ENCODE peak calls at places on chromosomes 3 and 15, in five cellular contexts. E, M, S, Z and L are unnamed samples.

GRCh38 chr15:38474155-38474757 is 20.3 kb downstream of the FAM98B start:
- DNase-seq in E (no peak), M (peak), S (peak), Z (peak), L (no peak)

GRCh38 chr3:108488631-108489030 is 21.8 kb downstream of the MYH15 start:
- DNase-seq in E (no peak), M (peak), S (no peak), Z (no peak), L (no peak)

GRCh38 chr15:29182590-29182989 is 87.0 kb downstream of the NSMCE3 start:
- DNase-seq in E (no peak), M (no peak), S (no peak), Z (no peak), L (no peak)

GRCh38 chr15:79834496-79834895 is 62.3 kb downstream of the MTHFS start:
- DNase-seq in E (no peak), M (no peak), S (peak), Z (no peak), L (no peak)

GRCh38 chr3:38157117-38157516 is 8.2 kb upstream of the OXSR1 start:
- DNase-seq in E (no peak), M (no peak), S (no peak), Z (no peak), L (no peak)

GRCh38 chr15:96361309-96362000 is 31.0 kb downstream of the NR2F2 start:
- DNase-seq in E (no peak), M (no peak), S (no peak), Z (no peak), L (no peak)

GRCh38 chr3:52399593-52399992 is 45.3 kb downstream of the SEMA3G start:
- DNase-seq in E (no peak), M (no peak), S (no peak), Z (no peak), L (no peak)

GRCh38 chr3:117281371-117281770 is 571.8 kb downstream of the TUSC7 start:
- DNase-seq in E (no peak), M (no peak), S (no peak), Z (no peak), L (no peak)

GRCh38 chr3:13115991-13116390 is 42.8 kb upstream of the IQSEC1 start:
- DNase-seq in E (no peak), M (no peak), S (no peak), Z (no peak), L (no peak)

GRCh38 chr3:108441081-108441507 is 69.3 kb downstream of the MYH15 start:
- DNase-seq in E (no peak), M (no peak), S (no peak), Z (no peak), L (no peak)

GRCh38 chr3:133663569-133664313 is 2.0 kb upstream of the TOPBP1 start:
- DNase-seq in E (no peak), M (peak), S (no peak), Z (peak), L (no peak)

GRCh38 chr3:101124125-101124524 is 130.9 kb upstream of the ABI3BP start:
- DNase-seq in E (no peak), M (no peak), S (no peak), Z (no peak), L (no peak)

GRCh38 chr15:83323296-83323711 is 38.8 kb upstream of the BNC1 start:
- DNase-seq in E (no peak), M (no peak), S (no peak), Z (no peak), L (no peak)

GRCh38 chr3:155581579-155581978 is 163.3 kb downstream of the PLCH1 start:
- DNase-seq in E (no peak), M (no peak), S (no peak), Z (no peak), L (no peak)

GRCh38 chr15:47812436-47813109 is 95.3 kb downstream of the SEMA6D start:
- DNase-seq in E (no peak), M (no peak), S (no peak), Z (no peak), L (no peak)

GRCh38 chr3:161474139-161474538 is 22.5 kb upstream of the OTOL1 start:
- DNase-seq in E (no peak), M (no peak), S (no peak), Z (no peak), L (no peak)

GRCh38 chr3:141387446-141388030 is 19.2 kb downstream of the ZBTB38 start:
- DNase-seq in E (no peak), M (no peak), S (no peak), Z (no peak), L (no peak)

GRCh38 chr15:62241135-62241770 is 76.2 kb upstream of the C2CD4B start:
- DNase-seq in E (no peak), M (peak), S (no peak), Z (peak), L (no peak)

GRCh38 chr3:115040673-115041286 is 106.3 kb downstream of the ZBTB20 start:
- DNase-seq in E (no peak), M (peak), S (peak), Z (peak), L (peak)

GRCh38 chr15:62985768-62986167 is 56.8 kb upstream of the TPM1 start:
- DNase-seq in E (no peak), M (peak), S (no peak), Z (no peak), L (peak)

GRCh38 chr3:197753263-197753662 is 3.6 kb downstream of the FYTTD1 start:
- DNase-seq in E (no peak), M (no peak), S (no peak), Z (no peak), L (no peak)

GRCh38 chr3:25910997-25911396 is 121.1 kb downstream of the OXSM start:
- DNase-seq in E (no peak), M (peak), S (peak), Z (peak), L (no peak)

GRCh38 chr3:25916286-25916685 is 126.4 kb downstream of the OXSM start:
- DNase-seq in E (no peak), M (no peak), S (no peak), Z (no peak), L (no peak)

GRCh38 chr3:25911525-25912295 is 121.8 kb downstream of the OXSM start:
- DNase-seq in E (no peak), M (no peak), S (no peak), Z (no peak), L (no peak)

GRCh38 chr3:25913179-25913578 is 123.3 kb downstream of the OXSM start:
- DNase-seq in E (no peak), M (no peak), S (no peak), Z (no peak), L (no peak)

GRCh38 chr3:25915673-25916072 is 125.8 kb downstream of the OXSM start:
- DNase-seq in E (no peak), M (no peak), S (no peak), Z (no peak), L (no peak)
- TF ChIP-seq POLR2A in E (no peak), M (no peak), S (no peak), Z (no peak), L (no peak)

GRCh38 chr3:113273011-113273410 is 61.7 kb downstream of the BOC start:
- DNase-seq in E (no peak), M (no peak), S (no peak), Z (no peak), L (peak)

GRCh38 chr3:113275876-113276580 is 64.7 kb downstream of the BOC start:
- DNase-seq in E (no peak), M (peak), S (peak), Z (no peak), L (no peak)

GRCh38 chr3:113273604-113274003 is 62.2 kb downstream of the BOC start:
- DNase-seq in E (no peak), M (no peak), S (no peak), Z (no peak), L (peak)

GRCh38 chr3:113274959-113275556 is 63.7 kb downstream of the BOC start:
- DNase-seq in E (no peak), M (no peak), S (no peak), Z (no peak), L (peak)

GRCh38 chr3:113274425-113274824 is 63.1 kb downstream of the BOC start:
- DNase-seq in E (no peak), M (no peak), S (no peak), Z (no peak), L (peak)
- H3K27ac ChIP-seq in E (no peak), M (no peak), S (peak), Z (no peak), L (peak)

DNA sequence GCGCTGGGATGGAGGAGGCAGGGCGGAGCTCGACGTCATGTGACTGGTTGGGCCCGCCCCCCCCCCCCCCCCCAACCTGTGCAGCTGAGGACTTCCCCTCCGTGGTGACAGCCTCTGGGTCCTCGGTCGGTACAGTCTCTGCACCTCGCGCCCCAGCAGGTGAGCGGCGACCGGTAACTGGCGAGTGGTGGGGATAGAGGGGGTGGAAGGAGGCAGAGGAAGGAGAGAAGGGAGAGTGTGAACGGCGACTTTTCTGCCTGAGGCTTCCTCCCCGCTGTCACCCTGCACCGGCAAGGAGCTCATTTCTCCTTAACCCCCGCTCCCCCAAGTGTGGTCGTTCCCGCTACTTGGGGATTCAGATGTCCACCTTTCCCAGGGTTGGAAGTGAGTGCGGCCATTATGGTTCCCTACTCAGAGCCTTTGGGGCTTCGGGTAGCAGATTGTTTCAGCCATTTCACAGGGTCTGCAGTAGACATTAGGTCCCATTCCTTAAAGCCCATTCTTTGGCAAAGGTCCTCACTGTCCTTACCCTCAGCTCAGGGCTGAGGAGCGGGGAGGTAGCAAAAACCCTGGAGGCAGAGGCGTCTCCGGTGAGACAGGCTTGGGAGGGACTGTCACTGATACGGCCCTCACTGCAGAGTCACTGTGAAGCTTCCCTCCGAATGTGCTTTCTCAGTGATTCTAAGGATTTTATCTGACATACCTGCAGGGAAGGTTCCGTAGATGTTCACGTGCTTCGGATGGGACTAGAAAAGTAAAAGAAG is at the start of gene ATP6V1A:
- DNase-seq in E (peak), M (peak), S (no peak), Z (no peak), L (no peak)
- TF ChIP-seq POLR2A in E (peak), M (no peak), S (peak), Z (no peak), L (no peak)

DNA sequence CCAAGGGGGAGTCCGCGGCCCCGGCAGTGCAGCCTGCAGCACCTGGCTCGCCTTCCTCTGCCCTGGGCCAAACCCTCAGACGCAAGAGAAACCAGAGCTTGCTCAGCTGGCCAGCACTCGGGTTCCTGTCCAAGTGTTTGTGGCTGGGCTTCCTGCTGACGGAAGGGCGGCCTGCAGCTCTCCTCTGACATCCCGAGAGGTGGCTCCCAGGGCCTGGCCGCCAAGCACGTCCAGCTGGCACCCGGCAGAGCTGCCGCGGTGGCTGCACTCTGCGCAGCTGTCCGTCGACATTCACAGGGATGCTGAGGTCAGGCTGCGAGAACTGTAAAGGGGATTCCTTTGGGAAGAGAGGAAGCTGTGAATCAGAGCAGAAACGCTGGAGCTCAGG is 85.6 kb downstream of the CPN2 start:
- DNase-seq in E (peak), M (peak), S (peak), Z (no peak), L (peak)
- H3K27ac ChIP-seq in E (peak), M (peak), S (no peak), Z (no peak), L (peak)